ENCODE peak calls at places on chromosomes 7 and 10, in seven cellular contexts. One of them, this sample, is unnamed.
A peak's percentile ranks its signal among the peaks of the same experiment; 100 is the strongest.

GRCh38 chr10:84706431-84706830 is 378.0 kb downstream of the CCSER2 start:
- DNase-seq in GM23248: no peak
- DNase-seq in HCT116: no peak
- DNase-seq in neural progenitor cell: no peak
- DNase-seq in GM23338: no peak
- DNase-seq in hepatocyte: no peak
- DNase-seq in PC-3: no peak
- DNase-seq in this sample: no peak

GRCh38 chr7:86477343-86477742 is 166.4 kb upstream of the GRM3 start:
- DNase-seq in PC-3: no peak
- DNase-seq in GM23338: no peak
- DNase-seq in hepatocyte: no peak
- DNase-seq in HCT116: no peak
- DNase-seq in neural progenitor cell: no peak
- DNase-seq in GM23248: no peak
- DNase-seq in this sample: no peak

GRCh38 chr7:157496426-157497275 is 159.8 kb downstream of the DNAJB6 start:
- DNase-seq in HCT116: no peak
- DNase-seq in PC-3: no peak
- DNase-seq in hepatocyte: no peak
- DNase-seq in GM23248: no peak
- DNase-seq in GM23338: no peak
- DNase-seq in neural progenitor cell: no peak
- DNase-seq in this sample: no peak

GRCh38 chr10:84339025-84339424 is 10.6 kb downstream of the CCSER2 start:
- DNase-seq in GM23248: no peak
- DNase-seq in GM23338: no peak
- DNase-seq in hepatocyte: no peak
- DNase-seq in PC-3: no peak
- DNase-seq in HCT116: no peak
- DNase-seq in neural progenitor cell: no peak
- DNase-seq in this sample: no peak

GRCh38 chr10:29702288-29703164 is 67.8 kb upstream of the SVIL start:
- DNase-seq in neural progenitor cell: no peak
- DNase-seq in GM23338: no peak
- DNase-seq in HCT116: no peak
- DNase-seq in hepatocyte: no peak
- DNase-seq in GM23248: peak; percentile 19
- DNase-seq in PC-3: no peak
- DNase-seq in this sample: no peak

GRCh38 chr10:44008270-44008916 is 359.7 kb upstream of the ZNF32 start:
- DNase-seq in hepatocyte: no peak
- DNase-seq in HCT116: no peak
- DNase-seq in neural progenitor cell: no peak
- DNase-seq in PC-3: peak; percentile 25
- DNase-seq in GM23338: no peak
- DNase-seq in GM23248: peak; percentile 15
- DNase-seq in this sample: peak; percentile 88

GRCh38 chr10:98391578-98391991 is 23.4 kb downstream of the PYROXD2 start:
- DNase-seq in HCT116: no peak
- DNase-seq in hepatocyte: no peak
- DNase-seq in PC-3: no peak
- DNase-seq in neural progenitor cell: no peak
- DNase-seq in GM23248: peak; percentile 73
- DNase-seq in GM23338: no peak
- DNase-seq in this sample: no peak

GRCh38 chr10:112548535-112549276 is 101.7 kb downstream of the VTI1A start:
- DNase-seq in PC-3: no peak
- DNase-seq in neural progenitor cell: no peak
- DNase-seq in GM23248: no peak
- DNase-seq in hepatocyte: no peak
- DNase-seq in HCT116: no peak
- DNase-seq in GM23338: no peak
- DNase-seq in this sample: no peak

GRCh38 chr10:52105301-52105700 is 208.8 kb upstream of the DKK1 start:
- DNase-seq in GM23338: peak; percentile 40
- DNase-seq in PC-3: no peak
- DNase-seq in hepatocyte: no peak
- DNase-seq in HCT116: no peak
- DNase-seq in neural progenitor cell: no peak
- DNase-seq in GM23248: no peak
- DNase-seq in this sample: no peak

GRCh38 chr10:5557799-5558771 is 33.3 kb downstream of the CALML3 start:
- DNase-seq in PC-3: no peak
- DNase-seq in GM23338: peak; percentile 23
- DNase-seq in hepatocyte: no peak
- DNase-seq in HCT116: no peak
- DNase-seq in GM23248: no peak
- DNase-seq in neural progenitor cell: peak; percentile 37
- DNase-seq in this sample: no peak

GRCh38 chr7:90944021-90944420 is 320.2 kb upstream of the FZD1 start:
- DNase-seq in PC-3: no peak
- DNase-seq in hepatocyte: no peak
- DNase-seq in GM23248: peak; percentile 24
- DNase-seq in neural progenitor cell: no peak
- DNase-seq in GM23338: no peak
- DNase-seq in HCT116: no peak
- DNase-seq in this sample: no peak

GRCh38 chr10:13414855-13415254 is 66.8 kb upstream of the SEPHS1 start:
- DNase-seq in GM23338: peak; percentile 77
- DNase-seq in hepatocyte: peak; percentile 59
- DNase-seq in PC-3: peak; percentile 9
- DNase-seq in neural progenitor cell: peak; percentile 58
- DNase-seq in GM23248: peak; percentile 28
- DNase-seq in HCT116: peak; percentile 43
- DNase-seq in this sample: no peak

GRCh38 chr7:159032753-159033472 is 111.8 kb downstream of the VIPR2 start:
- DNase-seq in PC-3: no peak
- DNase-seq in GM23338: no peak
- DNase-seq in hepatocyte: no peak
- DNase-seq in GM23248: no peak
- DNase-seq in neural progenitor cell: no peak
- DNase-seq in HCT116: no peak
- DNase-seq in this sample: no peak

GRCh38 chr7:81478664-81479063 is 291.2 kb downstream of the HGF start:
- DNase-seq in HCT116: no peak
- DNase-seq in GM23338: no peak
- DNase-seq in PC-3: peak; percentile 59
- DNase-seq in neural progenitor cell: no peak
- DNase-seq in GM23248: no peak
- DNase-seq in hepatocyte: peak; percentile 80
- DNase-seq in this sample: no peak

GRCh38 chr7:93043393-93043985 is 74.3 kb downstream of the SAMD9 start:
- DNase-seq in HCT116: peak; percentile 32
- DNase-seq in hepatocyte: peak; percentile 28
- DNase-seq in GM23338: peak; percentile 76
- DNase-seq in PC-3: no peak
- DNase-seq in neural progenitor cell: peak; percentile 80
- DNase-seq in GM23248: peak; percentile 95
- DNase-seq in this sample: no peak

GRCh38 chr7:71457881-71458590 is 326.1 kb downstream of the GALNT17 start:
- DNase-seq in GM23248: no peak
- DNase-seq in GM23338: peak; percentile 39
- DNase-seq in neural progenitor cell: peak; percentile 23
- DNase-seq in PC-3: no peak
- DNase-seq in HCT116: no peak
- DNase-seq in hepatocyte: no peak
- DNase-seq in this sample: no peak

GRCh38 chr10:79070091-79070610 is 1.4 kb downstream of the ZMIZ1 start:
- DNase-seq in neural progenitor cell: peak; percentile 85
- DNase-seq in GM23248: peak; percentile 63
- DNase-seq in PC-3: peak; percentile 63
- DNase-seq in GM23338: peak; percentile 34
- DNase-seq in hepatocyte: peak; percentile 66
- DNase-seq in HCT116: no peak
- DNase-seq in this sample: no peak

GRCh38 chr7:42014625-42015412 is 222.2 kb downstream of the GLI3 start:
- DNase-seq in GM23338: peak; percentile 86
- DNase-seq in GM23248: peak; percentile 38
- DNase-seq in neural progenitor cell: peak; percentile 63
- DNase-seq in HCT116: peak; percentile 44
- DNase-seq in PC-3: peak; percentile 79
- DNase-seq in hepatocyte: peak; percentile 67
- DNase-seq in this sample: peak; percentile 69

GRCh38 chr10:79342295-79342761 is 4.9 kb upstream of the PPIF start:
- DNase-seq in PC-3: no peak
- DNase-seq in neural progenitor cell: no peak
- DNase-seq in GM23338: no peak
- DNase-seq in GM23248: no peak
- DNase-seq in HCT116: no peak
- DNase-seq in hepatocyte: no peak
- DNase-seq in this sample: no peak

GRCh38 chr10:21272585-21273399 is 252.7 kb downstream of the SKIDA1 start:
- DNase-seq in GM23248: no peak
- DNase-seq in HCT116: no peak
- DNase-seq in PC-3: peak; percentile 62
- DNase-seq in GM23338: no peak
- DNase-seq in neural progenitor cell: no peak
- DNase-seq in hepatocyte: no peak
- DNase-seq in this sample: no peak

GRCh38 chr10:22630229-22631174 is 83.9 kb downstream of the PIP4K2A start:
- DNase-seq in hepatocyte: no peak
- DNase-seq in neural progenitor cell: no peak
- DNase-seq in GM23248: peak; percentile 64
- DNase-seq in HCT116: no peak
- DNase-seq in PC-3: no peak
- DNase-seq in GM23338: no peak
- DNase-seq in this sample: peak; percentile 94

GRCh38 chr10:105189464-105189800 is 548.3 kb downstream of the SORCS3 start:
- DNase-seq in PC-3: no peak
- DNase-seq in neural progenitor cell: no peak
- DNase-seq in GM23338: no peak
- DNase-seq in GM23248: peak; percentile 39
- DNase-seq in HCT116: no peak
- DNase-seq in hepatocyte: no peak
- DNase-seq in this sample: no peak

GRCh38 chr7:102228935-102229334 is 57.7 kb upstream of the SH2B2 start:
- DNase-seq in PC-3: no peak
- DNase-seq in neural progenitor cell: no peak
- DNase-seq in GM23338: no peak
- DNase-seq in HCT116: no peak
- DNase-seq in hepatocyte: no peak
- DNase-seq in GM23248: no peak
- DNase-seq in this sample: no peak
- TF ChIP-seq EZH2phosphoT487 in PC-3: no peak
- TF ChIP-seq EZH2phosphoT487 in neural progenitor cell: no peak
- TF ChIP-seq EZH2phosphoT487 in GM23338: no peak
- TF ChIP-seq EZH2phosphoT487 in HCT116: no peak
- TF ChIP-seq EZH2phosphoT487 in hepatocyte: no peak
- TF ChIP-seq EZH2phosphoT487 in GM23248: no peak
- TF ChIP-seq EZH2phosphoT487 in this sample: no peak

GRCh38 chr10:101237080-101237817 is 8.0 kb upstream of the LBX1 start:
- DNase-seq in neural progenitor cell: peak; percentile 72
- DNase-seq in GM23248: no peak
- DNase-seq in GM23338: peak; percentile 79
- DNase-seq in PC-3: no peak
- DNase-seq in HCT116: no peak
- DNase-seq in hepatocyte: no peak
- DNase-seq in this sample: no peak
- TF ChIP-seq EZH2 in neural progenitor cell: peak; percentile 76
- TF ChIP-seq EZH2 in GM23248: no peak
- TF ChIP-seq EZH2 in GM23338: peak; percentile 97
- TF ChIP-seq EZH2 in PC-3: no peak
- TF ChIP-seq EZH2 in HCT116: no peak
- TF ChIP-seq EZH2 in hepatocyte: peak; percentile 78
- TF ChIP-seq EZH2 in this sample: no peak

GRCh38 chr7:131098527-131098926 is 229.1 kb upstream of the MKLN1 start:
- DNase-seq in PC-3: no peak
- DNase-seq in HCT116: no peak
- DNase-seq in hepatocyte: no peak
- DNase-seq in neural progenitor cell: no peak
- DNase-seq in GM23248: no peak
- DNase-seq in GM23338: peak; percentile 28
- DNase-seq in this sample: no peak
- H4K20me1 ChIP-seq in PC-3: peaks cover 4% of the 10 kb centered on the region
- H4K20me1 ChIP-seq in HCT116: no peaks in the 10 kb centered on the region
- H4K20me1 ChIP-seq in hepatocyte: peaks cover 6% of the 10 kb centered on the region
- H4K20me1 ChIP-seq in neural progenitor cell: no peaks in the 10 kb centered on the region
- H4K20me1 ChIP-seq in GM23248: peaks cover 44% of the 10 kb centered on the region
- H4K20me1 ChIP-seq in GM23338: peaks cover 6% of the 10 kb centered on the region
- H4K20me1 ChIP-seq in this sample: peaks cover 60% of the 10 kb centered on the region

DNA sequence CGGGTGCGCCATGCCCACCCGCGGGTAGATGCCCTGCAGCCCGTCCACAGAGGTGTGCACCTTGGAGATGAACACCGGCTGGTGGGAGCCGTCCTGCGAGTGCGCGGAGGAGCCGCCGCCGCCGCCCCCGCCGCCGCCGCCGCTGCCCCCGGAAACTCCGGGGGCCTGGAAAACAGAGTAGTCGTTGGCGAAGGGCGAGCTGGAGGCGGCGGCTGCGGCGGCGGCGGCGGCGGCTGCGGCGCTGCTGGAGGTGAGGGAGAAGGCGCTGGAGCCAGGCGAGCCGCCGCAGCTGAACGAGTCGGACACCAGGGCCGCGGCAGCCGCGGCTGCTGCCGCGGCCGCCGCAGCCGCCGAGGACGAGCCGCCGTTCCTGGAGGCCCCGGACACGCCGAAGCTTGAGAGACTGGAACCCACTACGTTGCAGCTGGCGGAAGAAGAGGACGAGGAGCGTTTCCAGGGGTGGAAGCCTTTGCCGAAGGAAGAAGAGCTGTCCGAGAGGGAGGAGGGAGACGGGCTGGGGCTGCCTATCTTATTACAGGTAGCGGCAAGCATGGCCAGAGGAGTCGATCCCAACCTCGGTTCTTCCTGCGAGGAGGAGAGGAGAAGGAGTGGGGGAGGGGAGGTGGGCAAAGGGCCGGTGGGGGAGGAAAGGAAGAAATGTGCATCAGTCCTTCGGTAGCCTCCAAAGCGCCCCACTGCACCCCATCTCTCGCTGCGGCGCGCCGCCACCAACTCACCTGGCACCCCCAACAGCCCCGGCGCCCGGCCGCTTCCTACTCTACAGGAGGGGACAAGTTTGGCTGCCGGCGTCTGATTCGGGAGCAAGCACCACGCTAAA is 1.3 kb downstream of the SP8 start:
- DNase-seq in GM23338: peak; percentile 78
- DNase-seq in HCT116: no peak
- DNase-seq in PC-3: peak; percentile 21
- DNase-seq in GM23248: peak; percentile 47
- DNase-seq in neural progenitor cell: peak; percentile 71
- DNase-seq in hepatocyte: peak; percentile 56
- DNase-seq in this sample: no peak
- TF ChIP-seq EZH2phosphoT487 in GM23338: no peak
- TF ChIP-seq EZH2phosphoT487 in HCT116: no peak
- TF ChIP-seq EZH2phosphoT487 in PC-3: no peak
- TF ChIP-seq EZH2phosphoT487 in GM23248: no peak
- TF ChIP-seq EZH2phosphoT487 in neural progenitor cell: no peak
- TF ChIP-seq EZH2phosphoT487 in hepatocyte: no peak
- TF ChIP-seq EZH2phosphoT487 in this sample: no peak

GRCh38 chr10:75405201-75406143 is 3.9 kb upstream of the ZNF503 start:
- DNase-seq in PC-3: peak; percentile 86
- DNase-seq in HCT116: no peak
- DNase-seq in neural progenitor cell: peak; percentile 78
- DNase-seq in GM23338: peak; percentile 46
- DNase-seq in GM23248: no peak
- DNase-seq in hepatocyte: peak; percentile 77
- DNase-seq in this sample: no peak
- TF ChIP-seq EZH2 in PC-3: peak; percentile 57
- TF ChIP-seq EZH2 in HCT116: no peak
- TF ChIP-seq EZH2 in neural progenitor cell: peak; percentile 73
- TF ChIP-seq EZH2 in GM23338: peak; percentile 90
- TF ChIP-seq EZH2 in GM23248: no peak
- TF ChIP-seq EZH2 in hepatocyte: no peak
- TF ChIP-seq EZH2 in this sample: no peak